ENCODE peak calls at places on chromosome 7, in seven cellular contexts. B is cardiac muscle cell, Y is lower lobe of right lung, K is upper lobe of right lung, U is heart left ventricle, Q is mesendoderm, V is aorta. T is an unnamed sample.
A peak's percentile ranks its signal among the peaks of the same experiment; 100 is the strongest.

GRCh38 chr7:73671317-73671651 is 3.7 kb downstream of the VPS37D start:
- DNase-seq in B (no peak), Y (no peak), K (no peak), U (no peak), Q (no peak), V (no peak), T (no peak)

GRCh38 chr7:92783260-92783911 is 53.0 kb downstream of the CDK6 start:
- DNase-seq in B (no peak), Y (no peak), K (no peak), U (no peak), Q (no peak), V (no peak), T (no peak)

GRCh38 chr7:3495530-3495929 is 194.5 kb downstream of the SDK1 start:
- DNase-seq in B (peak; percentile 32), Y (no peak), K (no peak), U (peak; percentile 41), Q (peak; percentile 20), V (no peak), T (no peak)

GRCh38 chr7:14995774-14996173 is 93.2 kb upstream of the DGKB start:
- DNase-seq in B (no peak), Y (no peak), K (no peak), U (no peak), Q (no peak), V (no peak), T (no peak)

GRCh38 chr7:28958235-28958945 is at the start of gene TRIL:
- DNase-seq in B (peak; percentile 93), Y (peak; percentile 84), K (peak; percentile 87), U (peak; percentile 91), Q (peak; percentile 73), V (peak; percentile 90), T (peak; percentile 30)

GRCh38 chr7:102292813-102293798 is 6.4 kb downstream of the SH2B2 start:
- DNase-seq in B (no peak), Y (no peak), K (no peak), U (no peak), Q (no peak), V (no peak), T (no peak)

GRCh38 chr7:140079121-140079536 is 16.4 kb upstream of the PARP12 start:
- DNase-seq in B (peak; percentile 56), Y (no peak), K (no peak), U (no peak), Q (peak; percentile 82), V (no peak), T (peak; percentile 40)

GRCh38 chr7:3032256-3032655 is 11.4 kb downstream of the CARD11 start:
- DNase-seq in B (no peak), Y (no peak), K (peak; percentile 4), U (no peak), Q (no peak), V (no peak), T (no peak)

GRCh38 chr7:55526770-55527169 is 45.5 kb downstream of the VOPP1 start:
- DNase-seq in B (no peak), Y (no peak), K (no peak), U (no peak), Q (peak; percentile 64), V (no peak), T (no peak)

GRCh38 chr7:115230882-115231508 is 309.1 kb downstream of the MDFIC start:
- DNase-seq in B (peak; percentile 91), Y (no peak), K (no peak), U (no peak), Q (peak; percentile 88), V (no peak), T (peak; percentile 15)

GRCh38 chr7:137986252-137987010 is 15.5 kb downstream of the CREB3L2 start:
- DNase-seq in B (peak; percentile 91), Y (no peak), K (no peak), U (peak; percentile 35), Q (no peak), V (no peak), T (no peak)

GRCh38 chr7:102287465-102288146 is 938 bp downstream of the SH2B2 start:
- DNase-seq in B (peak; percentile 12), Y (peak; percentile 63), K (peak; percentile 76), U (peak; percentile 51), Q (peak; percentile 59), V (no peak), T (peak; percentile 27)

GRCh38 chr7:157983442-157984137 is 604.0 kb downstream of the PTPRN2 start:
- DNase-seq in B (no peak), Y (no peak), K (peak; percentile 41), U (no peak), Q (no peak), V (peak; percentile 64), T (no peak)

GRCh38 chr7:45347804-45348203 is 190.2 kb downstream of the RAMP3 start:
- DNase-seq in B (peak; percentile 1), Y (no peak), K (no peak), U (no peak), Q (peak; percentile 95), V (no peak), T (no peak)

GRCh38 chr7:92833766-92834605 is 2.4 kb downstream of the CDK6 start:
- DNase-seq in B (peak; percentile 88), Y (peak; percentile 82), K (peak; percentile 89), U (peak; percentile 90), Q (peak; percentile 83), V (peak; percentile 93), T (peak; percentile 82)

GRCh38 chr7:78039791-78040776 is 241.5 kb downstream of the PHTF2 start:
- DNase-seq in B (peak; percentile 20), Y (peak; percentile 55), K (no peak), U (peak; percentile 33), Q (peak; percentile 70), V (peak; percentile 77), T (no peak)

GRCh38 chr7:157576415-157576814 is 239.6 kb downstream of the DNAJB6 start:
- DNase-seq in B (no peak), Y (peak; percentile 45), K (peak; percentile 64), U (peak; percentile 30), Q (no peak), V (peak; percentile 77), T (peak; percentile 65)

GRCh38 chr7:136869006-136869961 is 832 bp downstream of the CHRM2 start:
- DNase-seq in B (peak; percentile 9), Y (peak; percentile 44), K (peak; percentile 53), U (peak; percentile 44), Q (peak; percentile 20), V (peak; percentile 70), T (no peak)

GRCh38 chr7:16668049-16668858 is 22.3 kb downstream of the BZW2 start:
- DNase-seq in B (peak; percentile 99), Y (peak; percentile 74), K (peak; percentile 73), U (peak; percentile 63), Q (peak; percentile 83), V (no peak), T (no peak)

GRCh38 chr7:141701489-141702046 is 398 bp downstream of the DENND11 start:
- DNase-seq in B (peak; percentile 29), Y (peak; percentile 62), K (peak; percentile 74), U (peak; percentile 64), Q (peak; percentile 76), V (peak; percentile 78), T (peak; percentile 57)

GRCh38 chr7:68706291-68706690 is 892.0 kb upstream of the AUTS2 start:
- DNase-seq in B (peak; percentile 90), Y (no peak), K (no peak), U (no peak), Q (no peak), V (no peak), T (no peak)

GRCh38 chr7:43915907-43916306 is 9.5 kb upstream of the URGCP start:
- DNase-seq in B (no peak), Y (no peak), K (no peak), U (no peak), Q (no peak), V (no peak), T (no peak)

GRCh38 chr7:147088916-147089315 is 972.3 kb downstream of the CNTNAP2 start:
- DNase-seq in B (peak; percentile 1), Y (no peak), K (no peak), U (no peak), Q (no peak), V (no peak), T (no peak)

GRCh38 chr7:46610746-46611145 is 689.7 kb upstream of the IGFBP3 start:
- DNase-seq in B (no peak), Y (no peak), K (no peak), U (no peak), Q (no peak), V (no peak), T (no peak)

GRCh38 chr7:127393370-127394058 is 1.0 kb upstream of the ZNF800 start:
- DNase-seq in B (peak; percentile 26), Y (peak; percentile 46), K (no peak), U (peak; percentile 26), Q (peak; percentile 27), V (peak; percentile 79), T (no peak)

GRCh38 chr7:151453326-151453791 is 13.4 kb upstream of the CRYGN start:
- DNase-seq in B (no peak), Y (no peak), K (peak; percentile 62), U (no peak), Q (no peak), V (peak; percentile 67), T (no peak)

GRCh38 chr7:97027427-97028234 is 3.0 kb upstream of the DLX5 start:
- DNase-seq in B (peak; percentile 90), Y (peak; percentile 73), K (peak; percentile 81), U (peak; percentile 78), Q (peak; percentile 87), V (peak; percentile 92), T (peak; percentile 70)

DNA sequence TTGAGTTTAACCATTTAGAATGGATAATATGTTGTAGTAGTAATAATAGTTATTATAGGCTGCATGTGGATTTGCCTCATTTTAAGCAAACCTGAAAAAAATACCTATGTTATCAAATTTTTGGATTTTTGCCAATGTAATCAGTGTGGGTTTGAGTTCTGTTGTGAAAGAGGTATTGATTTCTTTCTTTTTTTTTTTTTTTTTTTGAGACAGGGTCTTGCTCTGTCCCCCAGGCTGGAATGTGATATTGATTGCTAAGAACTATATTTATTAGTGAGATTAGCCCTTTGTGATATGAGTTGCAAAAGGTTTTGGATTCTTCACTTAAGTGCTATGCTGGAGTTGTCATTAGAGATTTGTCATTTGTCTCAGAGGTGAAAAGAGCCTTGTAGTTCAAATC is 124.4 kb downstream of the ST7 start:
- DNase-seq in B (no peak), Y (no peak), K (no peak), U (no peak), Q (no peak), V (no peak), T (no peak)
- H3K4me3 ChIP-seq in B (no peak overlapping the region), Y (no peak overlapping the region), K (no peak overlapping the region), U (no peak overlapping the region), Q (no peak overlapping the region), V (no peak overlapping the region), T (no peak overlapping the region)

GRCh38 chr7:150451097-150451793 is 815 bp downstream of the GIMAP8 start:
- DNase-seq in B (no peak), Y (peak; percentile 78), K (no peak), U (peak; percentile 69), Q (no peak), V (no peak), T (peak; percentile 49)
- H3K27ac ChIP-seq in B (no peak overlapping the region), Y (peak overlapping the region; percentile 88), K (peak overlapping the region; percentile 87), U (peak overlapping the region; percentile 83), Q (no peak overlapping the region), V (no peak overlapping the region), T (peak overlapping the region; percentile 20)

DNA sequence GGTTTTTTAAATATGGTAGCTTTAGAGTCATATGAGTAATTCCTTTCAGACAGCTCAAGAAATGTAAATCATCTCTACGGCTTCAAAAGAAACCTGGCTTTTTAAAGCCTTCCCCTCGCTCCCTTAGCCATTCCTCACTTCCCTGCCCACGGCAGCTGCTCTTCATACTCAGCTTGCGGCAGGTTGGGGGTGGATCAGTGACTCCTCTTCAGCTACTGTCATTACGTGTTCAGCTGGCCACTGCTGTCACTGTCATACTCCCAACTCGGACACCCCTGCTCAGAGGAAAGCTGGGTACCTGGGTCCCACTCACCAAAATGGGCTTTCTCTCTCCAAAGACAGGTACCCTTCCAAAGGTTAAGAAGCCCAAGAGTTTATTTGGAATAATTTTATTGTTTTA is 6.6 kb downstream of the YWHAG start:
- DNase-seq in B (no peak), Y (no peak), K (no peak), U (no peak), Q (no peak), V (no peak), T (no peak)
- H3K4me1 ChIP-seq in B (peaks cover 8% of the 10 kb centered on the region), Y (peaks cover 42% of the 10 kb centered on the region), K (peaks cover 40% of the 10 kb centered on the region), U (peaks cover 51% of the 10 kb centered on the region), Q (peaks cover 4% of the 10 kb centered on the region), V (peaks cover 2% of the 10 kb centered on the region), T (peaks cover 6% of the 10 kb centered on the region)

GRCh38 chr7:70060298-70061068 is 462.2 kb downstream of the AUTS2 start:
- DNase-seq in B (no peak), Y (no peak), K (no peak), U (no peak), Q (peak; percentile 70), V (no peak), T (no peak)
- H3K4me3 ChIP-seq in B (no peak overlapping the region), Y (no peak overlapping the region), K (no peak overlapping the region), U (no peak overlapping the region), Q (no peak overlapping the region), V (no peak overlapping the region), T (no peak overlapping the region)